ENCODE peak calls at places on chromosome 10, in eight cellular contexts. W is suprapubic skin, B is NCI-H69, N is small intestine, E is AG09309, D is stomach, A is HCEC 1CT, Y is thoracic aorta. M is an unnamed sample.

GRCh38 chr10:133164816-133165555 is 5.0 kb downstream of the KNDC1 start:
- DNase-seq in W (peak), B (no peak), N (no peak), E (no peak), D (no peak), A (no peak), Y (no peak), M (no peak)

GRCh38 chr10:87613766-87614165 is 45.9 kb upstream of the PAPSS2 start:
- DNase-seq in W (no peak), B (no peak), N (no peak), E (peak), D (no peak), A (no peak), Y (no peak), M (no peak)

GRCh38 chr10:133303206-133303605 is 5.5 kb downstream of the TUBGCP2 start:
- DNase-seq in W (no peak), B (no peak), N (no peak), E (no peak), D (no peak), A (no peak), Y (no peak), M (no peak)

GRCh38 chr10:119668461-119668860 is 17.3 kb downstream of the BAG3 start:
- DNase-seq in W (no peak), B (no peak), N (no peak), E (no peak), D (no peak), A (no peak), Y (no peak), M (no peak)

GRCh38 chr10:112230325-112230988 is 46.9 kb upstream of the GPAM start:
- DNase-seq in W (no peak), B (no peak), N (no peak), E (no peak), D (no peak), A (peak), Y (no peak), M (no peak)

GRCh38 chr10:78972160-78972946 is 96.4 kb upstream of the ZMIZ1 start:
- DNase-seq in W (peak), B (no peak), N (peak), E (no peak), D (peak), A (peak), Y (peak), M (peak)

GRCh38 chr10:111481271-111482073 is 404.6 kb downstream of the ADRA2A start:
- DNase-seq in W (no peak), B (peak), N (no peak), E (no peak), D (no peak), A (no peak), Y (no peak), M (no peak)

GRCh38 chr10:11162828-11163599 is 145.3 kb downstream of the CELF2 start:
- DNase-seq in W (no peak), B (no peak), N (peak), E (no peak), D (peak), A (no peak), Y (no peak), M (no peak)

GRCh38 chr10:47290338-47290737 is 9.7 kb upstream of the GDF10 start:
- DNase-seq in W (peak), B (no peak), N (no peak), E (no peak), D (no peak), A (no peak), Y (no peak), M (no peak)